ENCODE peak calls at places on chromosomes 3 and 15, in ten cellular contexts. S is GM23248; W is CD8-positive, alpha-beta T cell; L is cardiac fibroblast; E is neural progenitor cell; K is DMS153; V is iPS DF 6.9; B is body of pancreas; C is upper lobe of left lung; D is lung microvascular endothelial cell. H is an unnamed sample.

GRCh38 chr15:56031836-56032235 is 38.4 kb upstream of the NEDD4 start:
- DNase-seq in S (no peak), W (no peak), L (no peak), E (no peak), K (no peak), V (no peak), B (no peak), C (no peak), D (no peak), H (no peak)

GRCh38 chr3:55655544-55655943 is 168.4 kb upstream of the WNT5A start:
- DNase-seq in S (no peak), W (no peak), L (no peak), E (no peak), K (no peak), V (no peak), B (no peak), C (no peak), D (no peak), H (no peak)

GRCh38 chr3:52517796-52518722 is 15.6 kb downstream of the NT5DC2 start:
- DNase-seq in S (no peak), W (no peak), L (no peak), E (no peak), K (no peak), V (no peak), B (no peak), C (no peak), D (no peak), H (no peak)

GRCh38 chr3:196270499-196270898 is 17.0 kb downstream of the PCYT1A start:
- DNase-seq in S (no peak), W (no peak), L (no peak), E (no peak), K (no peak), V (no peak), B (no peak), C (no peak), D (no peak), H (no peak)

GRCh38 chr15:90642464-90643300 is 74.5 kb upstream of the BLM start:
- DNase-seq in S (peak), W (no peak), L (no peak), E (no peak), K (no peak), V (no peak), B (no peak), C (no peak), D (no peak), H (no peak)

GRCh38 chr3:71512000-71512399 is 71.5 kb downstream of the FOXP1 start:
- DNase-seq in S (no peak), W (peak), L (no peak), E (no peak), K (no peak), V (no peak), B (no peak), C (no peak), D (peak), H (no peak)

GRCh38 chr15:31484986-31485385 is 158.4 kb downstream of the KLF13 start:
- DNase-seq in S (no peak), W (no peak), L (no peak), E (no peak), K (no peak), V (no peak), B (no peak), C (no peak), D (no peak), H (no peak)

GRCh38 chr3:36991923-36992805 is 767 bp downstream of the EPM2AIP1 start:
- DNase-seq in S (peak), W (no peak), L (peak), E (peak), K (no peak), V (no peak), B (no peak), C (peak), D (peak), H (no peak)

GRCh38 chr3:22620498-22620897 is 582.6 kb upstream of the UBE2E2 start:
- DNase-seq in S (no peak), W (no peak), L (no peak), E (no peak), K (no peak), V (no peak), B (no peak), C (no peak), D (no peak), H (no peak)

GRCh38 chr15:89486726-89487050 is 9.7 kb downstream of the RHCG start:
- DNase-seq in S (peak), W (peak), L (no peak), E (peak), K (no peak), V (no peak), B (no peak), C (peak), D (no peak), H (no peak)

GRCh38 chr3:189841474-189842205 is 210.5 kb downstream of the TP63 start:
- DNase-seq in S (peak), W (no peak), L (peak), E (no peak), K (no peak), V (no peak), B (no peak), C (no peak), D (no peak), H (no peak)

H was measured in left ventricle myocardium superior.